ENCODE peak calls at places on chromosomes 3 and 15, in eight cellular contexts. O, K, R, Q, F, U, H and P are unnamed samples.

GRCh38 chr3:86991482-86991815 is 500 bp upstream of the VGLL3 start:
- DNase-seq in O (no peak), K (no peak), R (no peak), Q (no peak), F (no peak), U (no peak), H (no peak), P (peak; percentile 79)

GRCh38 chr3:137409584-137409983 is 354.5 kb upstream of the SOX14 start:
- DNase-seq in O (no peak), K (no peak), R (no peak), Q (no peak), F (no peak), U (no peak), H (no peak), P (no peak)

GRCh38 chr15:66253643-66254363 is at the start of gene MEGF11:
- DNase-seq in O (peak; percentile 11), K (no peak), R (no peak), Q (no peak), F (peak; percentile 60), U (peak; percentile 38), H (peak; percentile 24), P (no peak)

GRCh38 chr3:195246608-195247007 is 24.4 kb downstream of the XXYLT1 start:
- DNase-seq in O (no peak), K (no peak), R (no peak), Q (no peak), F (no peak), U (no peak), H (no peak), P (no peak)

GRCh38 chr3:52774066-52774713 is 3.2 kb upstream of the ITIH1 start:
- DNase-seq in O (no peak), K (no peak), R (no peak), Q (no peak), F (no peak), U (no peak), H (no peak), P (no peak)

GRCh38 chr15:23035964-23036566 is 3.3 kb downstream of the TUBGCP5 start:
- DNase-seq in O (peak; percentile 71), K (peak; percentile 80), R (peak; percentile 22), Q (peak; percentile 27), F (no peak), U (peak; percentile 20), H (peak; percentile 56), P (peak; percentile 41)

GRCh38 chr3:155861476-155862183 is 7.4 kb upstream of the SLC33A1 start:
- DNase-seq in O (no peak), K (no peak), R (no peak), Q (no peak), F (no peak), U (no peak), H (no peak), P (no peak)

GRCh38 chr3:60240558-60240957 is 1010.7 kb downstream of the FHIT start:
- DNase-seq in O (peak; percentile 61), K (no peak), R (no peak), Q (no peak), F (no peak), U (no peak), H (peak; percentile 45), P (no peak)

GRCh38 chr3:79368403-79368802 is 399.4 kb downstream of the ROBO1 start:
- DNase-seq in O (no peak), K (no peak), R (no peak), Q (no peak), F (no peak), U (peak; percentile 64), H (no peak), P (peak; percentile 88)

GRCh38 chr15:101123222-101123910 is 128.5 kb downstream of the CHSY1 start:
- DNase-seq in O (no peak), K (no peak), R (no peak), Q (no peak), F (no peak), U (peak; percentile 61), H (no peak), P (no peak)

GRCh38 chr15:76988874-76989780 is 5.8 kb upstream of the PSTPIP1 start:
- DNase-seq in O (no peak), K (peak; percentile 6), R (no peak), Q (no peak), F (peak; percentile 40), U (no peak), H (no peak), P (no peak)

GRCh38 chr3:50509715-50510114 is 6.3 kb upstream of the CACNA2D2 start:
- DNase-seq in O (no peak), K (no peak), R (no peak), Q (no peak), F (no peak), U (no peak), H (no peak), P (no peak)

GRCh38 chr15:100905855-100906254 is 13.3 kb upstream of the LRRK1 start:
- DNase-seq in O (no peak), K (no peak), R (no peak), Q (no peak), F (no peak), U (no peak), H (no peak), P (peak; percentile 49)

GRCh38 chr3:27556854-27557253 is 72.7 kb upstream of the SLC4A7 start:
- DNase-seq in O (no peak), K (no peak), R (no peak), Q (no peak), F (no peak), U (peak; percentile 75), H (no peak), P (no peak)

GRCh38 chr3:177733233-177733632 is 536.0 kb upstream of the TBL1XR1 start:
- DNase-seq in O (no peak), K (no peak), R (no peak), Q (no peak), F (no peak), U (no peak), H (no peak), P (no peak)

GRCh38 chr3:153970735-153971347 is 150.3 kb upstream of the ARHGEF26 start:
- DNase-seq in O (no peak), K (no peak), R (no peak), Q (no peak), F (no peak), U (peak; percentile 14), H (no peak), P (peak; percentile 44)

GRCh38 chr15:64566629-64567427 is 106.5 kb downstream of the ZNF609 start:
- DNase-seq in O (peak; percentile 35), K (peak; percentile 56), R (no peak), Q (no peak), F (no peak), U (no peak), H (no peak), P (no peak)

GRCh38 chr3:194573680-194574437 is 59.4 kb downstream of the TMEM44 start:
- DNase-seq in O (peak; percentile 57), K (peak; percentile 70), R (peak; percentile 25), Q (no peak), F (no peak), U (peak; percentile 59), H (peak; percentile 35), P (peak; percentile 28)

GRCh38 chr15:39770748-39771689 is 11.6 kb downstream of the FSIP1 start:
- DNase-seq in O (no peak), K (no peak), R (no peak), Q (no peak), F (no peak), U (peak; percentile 86), H (no peak), P (no peak)

GRCh38 chr3:149131594-149131993 is 2.2 kb downstream of the HPS3 start:
- DNase-seq in O (no peak), K (no peak), R (no peak), Q (no peak), F (no peak), U (no peak), H (no peak), P (no peak)

GRCh38 chr3:138712086-138712485 is 103.5 kb downstream of the FAIM start:
- DNase-seq in O (no peak), K (no peak), R (no peak), Q (no peak), F (no peak), U (no peak), H (no peak), P (no peak)

GRCh38 chr3:106533761-106534160 is 664.9 kb upstream of the CBLB start:
- DNase-seq in O (no peak), K (no peak), R (no peak), Q (no peak), F (no peak), U (no peak), H (no peak), P (no peak)

GRCh38 chr3:178767558-178767957 is 231.3 kb downstream of the KCNMB2 start:
- DNase-seq in O (no peak), K (no peak), R (no peak), Q (no peak), F (no peak), U (no peak), H (no peak), P (no peak)

GRCh38 chr3:116863270-116863770 is 153.7 kb downstream of the TUSC7 start:
- DNase-seq in O (no peak), K (no peak), R (no peak), Q (no peak), F (no peak), U (no peak), H (no peak), P (no peak)

GRCh38 chr3:116863842-116864626 is 154.5 kb downstream of the TUSC7 start:
- DNase-seq in O (peak; percentile 36), K (peak; percentile 0), R (no peak), Q (no peak), F (no peak), U (peak; percentile 34), H (no peak), P (peak; percentile 65)

GRCh38 chr3:116864627-116864927 is 155.0 kb downstream of the TUSC7 start:
- DNase-seq in O (no peak), K (no peak), R (no peak), Q (no peak), F (no peak), U (no peak), H (no peak), P (no peak)
- H3K4me3 ChIP-seq in O (no peak overlapping the region), K (no peak overlapping the region), R (no peak overlapping the region), Q (no peak overlapping the region), F (no peak overlapping the region), U (no peak overlapping the region), H (no peak overlapping the region), P (no peak overlapping the region)

GRCh38 chr3:14141144-14141543 is 16.3 kb downstream of the TMEM43 start:
- DNase-seq in O (no peak), K (no peak), R (no peak), Q (no peak), F (no peak), U (peak; percentile 25), H (no peak), P (no peak)
- H3K36me3 ChIP-seq in O (no peaks in the 10 kb centered on the region), K (peaks cover 64% of the 10 kb centered on the region), R (peaks cover 68% of the 10 kb centered on the region), Q (peaks cover 26% of the 10 kb centered on the region), F (no peaks in the 10 kb centered on the region), U (peaks cover 18% of the 10 kb centered on the region), H (peaks cover 7% of the 10 kb centered on the region), P (peaks cover 21% of the 10 kb centered on the region)

GRCh38 chr15:74994685-74995084 is 678 bp upstream of the SCAMP5 start:
- DNase-seq in O (no peak), K (no peak), R (no peak), Q (no peak), F (no peak), U (no peak), H (no peak), P (no peak)
- H3K4me3 ChIP-seq in O (no peak overlapping the region), K (no peak overlapping the region), R (peak overlapping the region; percentile 43), Q (no peak overlapping the region), F (no peak overlapping the region), U (no peak overlapping the region), H (no peak overlapping the region), P (no peak overlapping the region)

DNA sequence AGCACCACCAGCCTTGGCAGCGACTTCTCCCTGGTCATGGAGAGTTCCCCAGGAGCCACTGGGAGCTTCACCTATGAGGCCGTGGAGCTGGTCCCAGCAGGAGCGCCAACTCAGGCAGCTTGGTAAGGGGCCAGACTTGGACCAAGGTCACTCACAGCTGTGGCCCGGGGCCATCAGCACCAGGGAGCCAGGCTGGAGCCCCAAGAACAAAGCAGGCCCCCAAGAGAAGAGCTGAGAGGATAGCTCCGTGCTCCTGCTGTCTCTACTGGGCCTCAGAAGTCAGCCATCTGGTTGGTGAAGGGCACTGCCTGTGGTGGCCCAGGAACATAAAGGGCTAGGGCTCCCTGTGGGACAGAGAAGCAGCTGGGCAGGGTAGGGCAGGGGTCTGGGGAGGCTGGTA is 14.7 kb upstream of the CPNE9 start:
- DNase-seq in O (no peak), K (no peak), R (no peak), Q (no peak), F (no peak), U (no peak), H (no peak), P (no peak)
- H3K36me3 ChIP-seq in O (peaks cover 10% of the 10 kb centered on the region), K (peaks cover 96% of the 10 kb centered on the region), R (peaks cover 100% of the 10 kb centered on the region), Q (peaks cover 64% of the 10 kb centered on the region), F (peaks cover 11% of the 10 kb centered on the region), U (peaks cover 33% of the 10 kb centered on the region), H (peaks cover 18% of the 10 kb centered on the region), P (peaks cover 41% of the 10 kb centered on the region)